ENCODE peak calls at places on chromosomes 7 and 10, in four cellular contexts. P is body of pancreas, G is astrocyte, L is lower lobe of right lung. T is an unnamed sample.

GRCh38 chr10:101444058-101444457 is 90.1 kb downstream of the BTRC start:
- DNase-seq in L (no peak), G (no peak), P (no peak), T (no peak)

GRCh38 chr7:28419717-28420116 is 7.4 kb downstream of the CREB5 start:
- DNase-seq in G (peak; percentile 81), P (no peak), L (no peak), T (no peak)

GRCh38 chr10:103277713-103278299 is 868 bp downstream of the INA start:
- DNase-seq in G (no peak), L (no peak), P (no peak), T (no peak)

GRCh38 chr7:30468041-30468440 is 10.5 kb downstream of the NOD1 start:
- DNase-seq in L (no peak), G (peak; percentile 29), P (no peak), T (no peak)

GRCh38 chr10:47167591-47167990 is 132.4 kb upstream of the GDF10 start:
- DNase-seq in G (no peak), P (no peak), L (no peak), T (no peak)

GRCh38 chr10:78892383-78893191 is 176.2 kb upstream of the ZMIZ1 start:
- DNase-seq in G (no peak), L (no peak), P (no peak), T (no peak)

GRCh38 chr7:23787272-23787671 is 77.3 kb downstream of the STK31 start:
- DNase-seq in G (no peak), P (no peak), L (no peak), T (no peak)

GRCh38 chr7:137262599-137262998 is 80.9 kb downstream of the PTN start:
- DNase-seq in G (no peak), L (no peak), P (no peak), T (no peak)

GRCh38 chr10:132702601-132703304 is 83.2 kb downstream of the NKX6-2 start:
- DNase-seq in P (no peak), L (peak; percentile 35), G (no peak), T (no peak)

GRCh38 chr7:7333610-7334009 is 151.3 kb downstream of the C1GALT1 start:
- DNase-seq in L (no peak), P (no peak), G (no peak), T (no peak)

GRCh38 chr10:117374506-117375359 is 507 bp downstream of the PDZD8 start:
- DNase-seq in L (peak; percentile 66), G (peak; percentile 38), P (peak; percentile 31), T (no peak)

GRCh38 chr10:129784891-129785290 is 179.2 kb downstream of the EBF3 start:
- DNase-seq in P (no peak), G (no peak), L (peak; percentile 18), T (no peak)
- H3K9me3 ChIP-seq in P (no peaks in the 10 kb centered on the region), G (peaks cover 3% of the 10 kb centered on the region), L (peaks cover 12% of the 10 kb centered on the region), T (no peaks in the 10 kb centered on the region)

DNA sequence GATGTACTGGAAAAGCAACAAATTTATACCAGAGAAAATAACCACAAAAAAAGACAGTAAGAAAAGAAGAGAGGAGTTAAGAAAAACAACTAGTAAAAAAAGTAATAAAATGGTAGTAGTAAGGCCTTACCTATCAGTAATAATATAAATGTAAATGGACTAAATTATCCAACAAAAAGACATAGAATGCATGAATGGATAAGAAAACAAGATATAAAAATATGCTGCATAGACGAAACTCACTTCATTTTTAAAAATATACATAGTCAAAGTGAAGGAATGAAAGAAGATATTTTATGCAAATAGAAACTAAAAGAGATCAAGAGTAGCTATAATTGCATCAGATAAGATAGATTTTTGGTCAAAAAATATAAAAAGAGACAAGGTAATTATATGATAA is 739.1 kb downstream of the DNAJB9 start:
- DNase-seq in L (no peak), P (no peak), G (no peak), T (no peak)
- H3K9me3 ChIP-seq in L (peaks cover 3% of the 10 kb centered on the region), P (no peaks in the 10 kb centered on the region), G (peaks cover 6% of the 10 kb centered on the region), T (no peaks in the 10 kb centered on the region)

GRCh38 chr7:158369290-158369689 is 218.3 kb downstream of the PTPRN2 start:
- DNase-seq in G (no peak), L (no peak), P (no peak), T (no peak)
- H3K9me3 ChIP-seq in G (peaks cover 8% of the 10 kb centered on the region), L (no peaks in the 10 kb centered on the region), P (no peaks in the 10 kb centered on the region), T (no peaks in the 10 kb centered on the region)

GRCh38 chr7:149529136-149529718 is 31.6 kb upstream of the ZNF746 start:
- DNase-seq in L (no peak), P (no peak), G (peak; percentile 8), T (peak; percentile 36)
- H3K9me3 ChIP-seq in L (peaks cover 59% of the 10 kb centered on the region), P (peaks cover 56% of the 10 kb centered on the region), G (peaks cover 18% of the 10 kb centered on the region), T (peaks cover 28% of the 10 kb centered on the region)

T was measured in HCT116.